ENCODE peak calls at places on chromosomes 6 and 20, in eight cellular contexts. L is fibroblast of the conjunctiva, S is RPMI7951, G is cardiac muscle cell, T is GM06990, R is GOT3, J is AG20443, A is SW 1271. K is an unnamed sample.

GRCh38 chr6:15066433-15067337 is 179.2 kb upstream of the JARID2 start:
- DNase-seq in A (no peak), G (peak), S (peak), L (no peak), T (no peak), R (no peak), J (peak), K (no peak)

GRCh38 chr6:15504581-15505350 is 158.1 kb downstream of the DTNBP1 start:
- DNase-seq in R (peak), J (peak), G (peak), L (peak), A (no peak), S (peak), T (no peak), K (peak)

GRCh38 chr20:5448449-5449118 is 131.8 kb upstream of the PROKR2 start:
- DNase-seq in G (peak), T (no peak), J (peak), R (no peak), A (peak), S (peak), L (peak), K (peak)

GRCh38 chr6:89997456-89998445 is 103.5 kb downstream of the GJA10 start:
- DNase-seq in S (peak), L (peak), G (peak), R (no peak), T (no peak), A (no peak), J (peak), K (no peak)

GRCh38 chr6:8819446-8819845 is 384.1 kb upstream of the SLC35B3 start:
- DNase-seq in L (no peak), S (no peak), T (no peak), G (no peak), J (no peak), A (no peak), R (no peak), K (no peak)

GRCh38 chr6:47064274-47064673 is 22.1 kb upstream of the ADGRF1 start:
- DNase-seq in R (no peak), G (no peak), T (no peak), L (no peak), J (no peak), S (no peak), A (no peak), K (no peak)

GRCh38 chr20:63517376-63518309 is 2.9 kb upstream of the PPDPF start:
- DNase-seq in T (peak), G (no peak), S (no peak), L (no peak), A (no peak), J (no peak), R (no peak), K (no peak)

GRCh38 chr6:13847651-13848050 is 33.3 kb upstream of the MCUR1 start:
- DNase-seq in L (no peak), J (no peak), R (no peak), S (no peak), G (no peak), T (no peak), A (no peak), K (no peak)

GRCh38 chr20:50298554-50299324 is 108.1 kb downstream of the CEBPB start:
- DNase-seq in R (no peak), T (no peak), G (no peak), J (no peak), L (no peak), A (no peak), S (no peak), K (no peak)

GRCh38 chr6:98039876-98040605 is 757.0 kb upstream of the MMS22L start:
- DNase-seq in L (no peak), J (peak), T (no peak), A (no peak), S (no peak), R (no peak), G (peak), K (no peak)

GRCh38 chr20:23624307-23624706 is 13.4 kb downstream of the CST3 start:
- DNase-seq in J (no peak), S (peak), G (peak), L (no peak), A (no peak), T (no peak), R (no peak), K (no peak)